ENCODE peak calls at places on chromosome 2, in seven cellular contexts. One of them, this sample, is unnamed.

GRCh38 chr2:65071499-65072180 is 15.4 kb downstream of the CEP68 start:
- DNase-seq in activated CD8-positive, alpha-beta memory T cell treated with anti-CD3 and anti-CD28 coated beads, Interleukin-2, amount 50 U/mL, for 48 hours: no peak
- DNase-seq in stimulated activated CD8-positive, alpha-beta memory T cell treated with anti-CD3 and anti-CD28 coated beads, Interleukin-7, amount 100 ng/mL, for 4 hours: no peak
- DNase-seq in H4: no peak
- DNase-seq in endothelial cell of umbilical vein: no peak
- DNase-seq in MCF 10A: peak; percentile 17
- DNase-seq in ELF-1: peak; percentile 58
- DNase-seq in this sample: no peak

GRCh38 chr2:12928197-12928596 is 211.5 kb downstream of the TRIB2 start:
- DNase-seq in activated CD8-positive, alpha-beta memory T cell treated with anti-CD3 and anti-CD28 coated beads, Interleukin-2, amount 50 U/mL, for 48 hours: no peak
- DNase-seq in stimulated activated CD8-positive, alpha-beta memory T cell treated with anti-CD3 and anti-CD28 coated beads, Interleukin-7, amount 100 ng/mL, for 4 hours: no peak
- DNase-seq in H4: no peak
- DNase-seq in endothelial cell of umbilical vein: peak; percentile 65
- DNase-seq in MCF 10A: peak; percentile 79
- DNase-seq in ELF-1: no peak
- DNase-seq in this sample: no peak

GRCh38 chr2:26615336-26616031 is 25.7 kb downstream of the CIB4 start:
- DNase-seq in activated CD8-positive, alpha-beta memory T cell treated with anti-CD3 and anti-CD28 coated beads, Interleukin-2, amount 50 U/mL, for 48 hours: no peak
- DNase-seq in stimulated activated CD8-positive, alpha-beta memory T cell treated with anti-CD3 and anti-CD28 coated beads, Interleukin-7, amount 100 ng/mL, for 4 hours: no peak
- DNase-seq in H4: no peak
- DNase-seq in endothelial cell of umbilical vein: no peak
- DNase-seq in MCF 10A: peak; percentile 56
- DNase-seq in ELF-1: peak; percentile 67
- DNase-seq in this sample: no peak

GRCh38 chr2:43196773-43197567 is 29.4 kb downstream of the ZFP36L2 start:
- DNase-seq in activated CD8-positive, alpha-beta memory T cell treated with anti-CD3 and anti-CD28 coated beads, Interleukin-2, amount 50 U/mL, for 48 hours: no peak
- DNase-seq in stimulated activated CD8-positive, alpha-beta memory T cell treated with anti-CD3 and anti-CD28 coated beads, Interleukin-7, amount 100 ng/mL, for 4 hours: no peak
- DNase-seq in H4: no peak
- DNase-seq in endothelial cell of umbilical vein: no peak
- DNase-seq in MCF 10A: no peak
- DNase-seq in ELF-1: no peak
- DNase-seq in this sample: no peak

GRCh38 chr2:178994264-178994663 is 55.7 kb downstream of the CCDC141 start:
- DNase-seq in activated CD8-positive, alpha-beta memory T cell treated with anti-CD3 and anti-CD28 coated beads, Interleukin-2, amount 50 U/mL, for 48 hours: no peak
- DNase-seq in stimulated activated CD8-positive, alpha-beta memory T cell treated with anti-CD3 and anti-CD28 coated beads, Interleukin-7, amount 100 ng/mL, for 4 hours: no peak
- DNase-seq in H4: no peak
- DNase-seq in endothelial cell of umbilical vein: no peak
- DNase-seq in MCF 10A: no peak
- DNase-seq in ELF-1: no peak
- DNase-seq in this sample: no peak

GRCh38 chr2:240551809-240552208 is 6.0 kb downstream of the ANKMY1 start:
- DNase-seq in activated CD8-positive, alpha-beta memory T cell treated with anti-CD3 and anti-CD28 coated beads, Interleukin-2, amount 50 U/mL, for 48 hours: no peak
- DNase-seq in stimulated activated CD8-positive, alpha-beta memory T cell treated with anti-CD3 and anti-CD28 coated beads, Interleukin-7, amount 100 ng/mL, for 4 hours: no peak
- DNase-seq in H4: no peak
- DNase-seq in endothelial cell of umbilical vein: no peak
- DNase-seq in MCF 10A: no peak
- DNase-seq in ELF-1: no peak
- DNase-seq in this sample: no peak

GRCh38 chr2:1690056-1690775 is 54.1 kb downstream of the PXDN start:
- DNase-seq in activated CD8-positive, alpha-beta memory T cell treated with anti-CD3 and anti-CD28 coated beads, Interleukin-2, amount 50 U/mL, for 48 hours: no peak
- DNase-seq in stimulated activated CD8-positive, alpha-beta memory T cell treated with anti-CD3 and anti-CD28 coated beads, Interleukin-7, amount 100 ng/mL, for 4 hours: no peak
- DNase-seq in H4: no peak
- DNase-seq in endothelial cell of umbilical vein: no peak
- DNase-seq in MCF 10A: no peak
- DNase-seq in ELF-1: no peak
- DNase-seq in this sample: no peak

GRCh38 chr2:224584768-224585204 is 377 bp downstream of the CUL3 start:
- DNase-seq in activated CD8-positive, alpha-beta memory T cell treated with anti-CD3 and anti-CD28 coated beads, Interleukin-2, amount 50 U/mL, for 48 hours: peak; percentile 83
- DNase-seq in stimulated activated CD8-positive, alpha-beta memory T cell treated with anti-CD3 and anti-CD28 coated beads, Interleukin-7, amount 100 ng/mL, for 4 hours: peak; percentile 50
- DNase-seq in H4: no peak
- DNase-seq in endothelial cell of umbilical vein: peak; percentile 16
- DNase-seq in MCF 10A: peak; percentile 45
- DNase-seq in ELF-1: no peak
- DNase-seq in this sample: peak; percentile 42

GRCh38 chr2:109402180-109402579 is 211.6 kb downstream of the SEPTIN10 start:
- DNase-seq in activated CD8-positive, alpha-beta memory T cell treated with anti-CD3 and anti-CD28 coated beads, Interleukin-2, amount 50 U/mL, for 48 hours: no peak
- DNase-seq in stimulated activated CD8-positive, alpha-beta memory T cell treated with anti-CD3 and anti-CD28 coated beads, Interleukin-7, amount 100 ng/mL, for 4 hours: no peak
- DNase-seq in H4: peak; percentile 60
- DNase-seq in endothelial cell of umbilical vein: no peak
- DNase-seq in MCF 10A: no peak
- DNase-seq in ELF-1: no peak
- DNase-seq in this sample: no peak

GRCh38 chr2:14220101-14220500 is 412.4 kb upstream of the LRATD1 start:
- DNase-seq in activated CD8-positive, alpha-beta memory T cell treated with anti-CD3 and anti-CD28 coated beads, Interleukin-2, amount 50 U/mL, for 48 hours: no peak
- DNase-seq in stimulated activated CD8-positive, alpha-beta memory T cell treated with anti-CD3 and anti-CD28 coated beads, Interleukin-7, amount 100 ng/mL, for 4 hours: no peak
- DNase-seq in H4: no peak
- DNase-seq in endothelial cell of umbilical vein: no peak
- DNase-seq in MCF 10A: peak; percentile 5
- DNase-seq in ELF-1: no peak
- DNase-seq in this sample: peak; percentile 1

GRCh38 chr2:213187386-213187785 is 36.0 kb upstream of the IKZF2 start:
- DNase-seq in activated CD8-positive, alpha-beta memory T cell treated with anti-CD3 and anti-CD28 coated beads, Interleukin-2, amount 50 U/mL, for 48 hours: no peak
- DNase-seq in stimulated activated CD8-positive, alpha-beta memory T cell treated with anti-CD3 and anti-CD28 coated beads, Interleukin-7, amount 100 ng/mL, for 4 hours: no peak
- DNase-seq in H4: no peak
- DNase-seq in endothelial cell of umbilical vein: no peak
- DNase-seq in MCF 10A: no peak
- DNase-seq in ELF-1: no peak
- DNase-seq in this sample: no peak

GRCh38 chr2:207854484-207855386 is 85.0 kb upstream of the FZD5 start:
- DNase-seq in activated CD8-positive, alpha-beta memory T cell treated with anti-CD3 and anti-CD28 coated beads, Interleukin-2, amount 50 U/mL, for 48 hours: no peak
- DNase-seq in stimulated activated CD8-positive, alpha-beta memory T cell treated with anti-CD3 and anti-CD28 coated beads, Interleukin-7, amount 100 ng/mL, for 4 hours: no peak
- DNase-seq in H4: no peak
- DNase-seq in endothelial cell of umbilical vein: no peak
- DNase-seq in MCF 10A: no peak
- DNase-seq in ELF-1: no peak
- DNase-seq in this sample: no peak

GRCh38 chr2:20446280-20446916 is 476 bp upstream of the RHOB start:
- DNase-seq in activated CD8-positive, alpha-beta memory T cell treated with anti-CD3 and anti-CD28 coated beads, Interleukin-2, amount 50 U/mL, for 48 hours: no peak
- DNase-seq in stimulated activated CD8-positive, alpha-beta memory T cell treated with anti-CD3 and anti-CD28 coated beads, Interleukin-7, amount 100 ng/mL, for 4 hours: no peak
- DNase-seq in H4: no peak
- DNase-seq in endothelial cell of umbilical vein: no peak
- DNase-seq in MCF 10A: no peak
- DNase-seq in ELF-1: no peak
- DNase-seq in this sample: no peak

GRCh38 chr2:115491394-115491793 is 1049.0 kb downstream of the DPP10 start:
- DNase-seq in activated CD8-positive, alpha-beta memory T cell treated with anti-CD3 and anti-CD28 coated beads, Interleukin-2, amount 50 U/mL, for 48 hours: no peak
- DNase-seq in stimulated activated CD8-positive, alpha-beta memory T cell treated with anti-CD3 and anti-CD28 coated beads, Interleukin-7, amount 100 ng/mL, for 4 hours: no peak
- DNase-seq in H4: peak; percentile 24
- DNase-seq in endothelial cell of umbilical vein: no peak
- DNase-seq in MCF 10A: no peak
- DNase-seq in ELF-1: peak; percentile 75
- DNase-seq in this sample: no peak

GRCh38 chr2:128834203-128834602 is 515.5 kb upstream of the HS6ST1 start:
- DNase-seq in activated CD8-positive, alpha-beta memory T cell treated with anti-CD3 and anti-CD28 coated beads, Interleukin-2, amount 50 U/mL, for 48 hours: no peak
- DNase-seq in stimulated activated CD8-positive, alpha-beta memory T cell treated with anti-CD3 and anti-CD28 coated beads, Interleukin-7, amount 100 ng/mL, for 4 hours: no peak
- DNase-seq in H4: no peak
- DNase-seq in endothelial cell of umbilical vein: no peak
- DNase-seq in MCF 10A: no peak
- DNase-seq in ELF-1: no peak
- DNase-seq in this sample: no peak

GRCh38 chr2:230843130-230843529 is 21.6 kb upstream of the ITM2C start:
- DNase-seq in activated CD8-positive, alpha-beta memory T cell treated with anti-CD3 and anti-CD28 coated beads, Interleukin-2, amount 50 U/mL, for 48 hours: peak; percentile 42
- DNase-seq in stimulated activated CD8-positive, alpha-beta memory T cell treated with anti-CD3 and anti-CD28 coated beads, Interleukin-7, amount 100 ng/mL, for 4 hours: no peak
- DNase-seq in H4: no peak
- DNase-seq in endothelial cell of umbilical vein: no peak
- DNase-seq in MCF 10A: no peak
- DNase-seq in ELF-1: no peak
- DNase-seq in this sample: peak; percentile 48

GRCh38 chr2:204122425-204122824 is 185.9 kb downstream of the ICOS start:
- DNase-seq in activated CD8-positive, alpha-beta memory T cell treated with anti-CD3 and anti-CD28 coated beads, Interleukin-2, amount 50 U/mL, for 48 hours: no peak
- DNase-seq in stimulated activated CD8-positive, alpha-beta memory T cell treated with anti-CD3 and anti-CD28 coated beads, Interleukin-7, amount 100 ng/mL, for 4 hours: no peak
- DNase-seq in H4: no peak
- DNase-seq in endothelial cell of umbilical vein: no peak
- DNase-seq in MCF 10A: no peak
- DNase-seq in ELF-1: no peak
- DNase-seq in this sample: no peak

GRCh38 chr2:1551905-1552304 is 138.6 kb downstream of the TPO start:
- DNase-seq in activated CD8-positive, alpha-beta memory T cell treated with anti-CD3 and anti-CD28 coated beads, Interleukin-2, amount 50 U/mL, for 48 hours: no peak
- DNase-seq in stimulated activated CD8-positive, alpha-beta memory T cell treated with anti-CD3 and anti-CD28 coated beads, Interleukin-7, amount 100 ng/mL, for 4 hours: no peak
- DNase-seq in H4: no peak
- DNase-seq in endothelial cell of umbilical vein: no peak
- DNase-seq in MCF 10A: no peak
- DNase-seq in ELF-1: no peak
- DNase-seq in this sample: no peak

GRCh38 chr2:165202230-165202629 is 1.6 kb downstream of the SCN3A start:
- DNase-seq in activated CD8-positive, alpha-beta memory T cell treated with anti-CD3 and anti-CD28 coated beads, Interleukin-2, amount 50 U/mL, for 48 hours: no peak
- DNase-seq in stimulated activated CD8-positive, alpha-beta memory T cell treated with anti-CD3 and anti-CD28 coated beads, Interleukin-7, amount 100 ng/mL, for 4 hours: no peak
- DNase-seq in H4: no peak
- DNase-seq in endothelial cell of umbilical vein: no peak
- DNase-seq in MCF 10A: no peak
- DNase-seq in ELF-1: no peak
- DNase-seq in this sample: no peak

GRCh38 chr2:119174216-119174992 is 15.9 kb upstream of the C1QL2 start:
- DNase-seq in activated CD8-positive, alpha-beta memory T cell treated with anti-CD3 and anti-CD28 coated beads, Interleukin-2, amount 50 U/mL, for 48 hours: peak; percentile 83
- DNase-seq in stimulated activated CD8-positive, alpha-beta memory T cell treated with anti-CD3 and anti-CD28 coated beads, Interleukin-7, amount 100 ng/mL, for 4 hours: peak; percentile 25
- DNase-seq in H4: peak; percentile 36
- DNase-seq in endothelial cell of umbilical vein: peak; percentile 20
- DNase-seq in MCF 10A: peak; percentile 55
- DNase-seq in ELF-1: peak; percentile 81
- DNase-seq in this sample: peak; percentile 40

GRCh38 chr2:187403568-187404260 is 44.3 kb downstream of the CALCRL start:
- DNase-seq in activated CD8-positive, alpha-beta memory T cell treated with anti-CD3 and anti-CD28 coated beads, Interleukin-2, amount 50 U/mL, for 48 hours: no peak
- DNase-seq in stimulated activated CD8-positive, alpha-beta memory T cell treated with anti-CD3 and anti-CD28 coated beads, Interleukin-7, amount 100 ng/mL, for 4 hours: no peak
- DNase-seq in H4: no peak
- DNase-seq in endothelial cell of umbilical vein: peak; percentile 92
- DNase-seq in MCF 10A: no peak
- DNase-seq in ELF-1: no peak
- DNase-seq in this sample: no peak

GRCh38 chr2:65265090-65266045 is 37.7 kb downstream of the ACTR2 start:
- DNase-seq in activated CD8-positive, alpha-beta memory T cell treated with anti-CD3 and anti-CD28 coated beads, Interleukin-2, amount 50 U/mL, for 48 hours: no peak
- DNase-seq in stimulated activated CD8-positive, alpha-beta memory T cell treated with anti-CD3 and anti-CD28 coated beads, Interleukin-7, amount 100 ng/mL, for 4 hours: no peak
- DNase-seq in H4: peak; percentile 71
- DNase-seq in endothelial cell of umbilical vein: peak; percentile 73
- DNase-seq in MCF 10A: peak; percentile 75
- DNase-seq in ELF-1: peak; percentile 41
- DNase-seq in this sample: peak; percentile 85

GRCh38 chr2:186365406-186365805 is 120.7 kb upstream of the ZC3H15 start:
- DNase-seq in activated CD8-positive, alpha-beta memory T cell treated with anti-CD3 and anti-CD28 coated beads, Interleukin-2, amount 50 U/mL, for 48 hours: no peak
- DNase-seq in stimulated activated CD8-positive, alpha-beta memory T cell treated with anti-CD3 and anti-CD28 coated beads, Interleukin-7, amount 100 ng/mL, for 4 hours: no peak
- DNase-seq in H4: no peak
- DNase-seq in endothelial cell of umbilical vein: no peak
- DNase-seq in MCF 10A: no peak
- DNase-seq in ELF-1: no peak
- DNase-seq in this sample: no peak

This sample was measured in small intestine.